ENCODE peak calls at places on chromosomes 5 and 9, in seven cellular contexts. One of them, this sample, is unnamed.
A peak's percentile ranks its signal among the peaks of the same experiment; 100 is the strongest.

GRCh38 chr9:69078581-69078980 is 43.0 kb downstream of the FXN start:
- DNase-seq in progenitor cell of endocrine pancreas: no peak
- DNase-seq in GM12892: no peak
- DNase-seq in KG1: no peak
- DNase-seq in ovary: peak; percentile 37
- DNase-seq in T-cell: no peak
- DNase-seq in pulmonary artery endothelial cell: no peak
- DNase-seq in this sample: no peak

GRCh38 chr5:95317687-95318086 is 32.8 kb upstream of the MCTP1 start:
- DNase-seq in progenitor cell of endocrine pancreas: no peak
- DNase-seq in GM12892: no peak
- DNase-seq in KG1: no peak
- DNase-seq in ovary: no peak
- DNase-seq in T-cell: no peak
- DNase-seq in pulmonary artery endothelial cell: no peak
- DNase-seq in this sample: no peak

GRCh38 chr5:117504245-117504644 is 929.6 kb upstream of the SEMA6A start:
- DNase-seq in progenitor cell of endocrine pancreas: no peak
- DNase-seq in GM12892: no peak
- DNase-seq in KG1: no peak
- DNase-seq in ovary: no peak
- DNase-seq in T-cell: no peak
- DNase-seq in pulmonary artery endothelial cell: no peak
- DNase-seq in this sample: no peak

GRCh38 chr5:65128226-65128625 is 353.5 kb downstream of the ADAMTS6 start:
- DNase-seq in progenitor cell of endocrine pancreas: no peak
- DNase-seq in GM12892: no peak
- DNase-seq in KG1: no peak
- DNase-seq in ovary: no peak
- DNase-seq in T-cell: no peak
- DNase-seq in pulmonary artery endothelial cell: no peak
- DNase-seq in this sample: no peak

GRCh38 chr9:18675345-18675744 is 201.4 kb downstream of the ADAMTSL1 start:
- DNase-seq in progenitor cell of endocrine pancreas: no peak
- DNase-seq in GM12892: no peak
- DNase-seq in KG1: no peak
- DNase-seq in ovary: no peak
- DNase-seq in T-cell: no peak
- DNase-seq in pulmonary artery endothelial cell: no peak
- DNase-seq in this sample: no peak

GRCh38 chr5:1386274-1386717 is 41.4 kb upstream of the CLPTM1L start:
- DNase-seq in progenitor cell of endocrine pancreas: peak; percentile 36
- DNase-seq in GM12892: peak; percentile 59
- DNase-seq in KG1: peak; percentile 21
- DNase-seq in ovary: peak; percentile 47
- DNase-seq in T-cell: peak; percentile 79
- DNase-seq in pulmonary artery endothelial cell: no peak
- DNase-seq in this sample: peak; percentile 63

GRCh38 chr9:124259273-124260078 is 1.7 kb downstream of the NEK6 start:
- DNase-seq in progenitor cell of endocrine pancreas: no peak
- DNase-seq in GM12892: no peak
- DNase-seq in KG1: peak; percentile 41
- DNase-seq in ovary: peak; percentile 82
- DNase-seq in T-cell: no peak
- DNase-seq in pulmonary artery endothelial cell: no peak
- DNase-seq in this sample: no peak

GRCh38 chr5:142664067-142664466 is 21.8 kb downstream of the FGF1 start:
- DNase-seq in progenitor cell of endocrine pancreas: no peak
- DNase-seq in GM12892: no peak
- DNase-seq in KG1: no peak
- DNase-seq in ovary: no peak
- DNase-seq in T-cell: no peak
- DNase-seq in pulmonary artery endothelial cell: no peak
- DNase-seq in this sample: no peak

GRCh38 chr9:118418887-118419620 is 714.9 kb downstream of the TLR4 start:
- DNase-seq in progenitor cell of endocrine pancreas: no peak
- DNase-seq in GM12892: no peak
- DNase-seq in KG1: no peak
- DNase-seq in ovary: no peak
- DNase-seq in T-cell: no peak
- DNase-seq in pulmonary artery endothelial cell: no peak
- DNase-seq in this sample: no peak

GRCh38 chr5:35815089-35815936 is 41.4 kb upstream of the IL7R start:
- DNase-seq in progenitor cell of endocrine pancreas: no peak
- DNase-seq in GM12892: no peak
- DNase-seq in KG1: no peak
- DNase-seq in ovary: no peak
- DNase-seq in T-cell: no peak
- DNase-seq in pulmonary artery endothelial cell: no peak
- DNase-seq in this sample: no peak